ENCODE peak calls at places on chromosomes 5 and 9, in ten cellular contexts. One of them, this sample, is unnamed.

GRCh38 chr5:146580237-146580636 is 64.2 kb upstream of the GPR151 start:
- DNase-seq in fibroblast of the aortic adventitia: no peak
- DNase-seq in GM06990: no peak
- DNase-seq in WTC11: no peak
- DNase-seq in uterus: no peak
- DNase-seq in heart left ventricle: no peak
- DNase-seq in H9: no peak
- DNase-seq in astrocyte of the cerebellum: no peak
- DNase-seq in epithelial cell of proximal tubule: no peak
- DNase-seq in Calu3: no peak
- DNase-seq in this sample: no peak

GRCh38 chr5:150554857-150555256 is 46.9 kb downstream of the NDST1 start:
- DNase-seq in fibroblast of the aortic adventitia: no peak
- DNase-seq in GM06990: no peak
- DNase-seq in WTC11: no peak
- DNase-seq in uterus: no peak
- DNase-seq in heart left ventricle: no peak
- DNase-seq in H9: no peak
- DNase-seq in astrocyte of the cerebellum: no peak
- DNase-seq in epithelial cell of proximal tubule: no peak
- DNase-seq in Calu3: no peak
- DNase-seq in this sample: no peak

GRCh38 chr5:166596043-166596442 is 1695.4 kb upstream of the WWC1 start:
- DNase-seq in fibroblast of the aortic adventitia: no peak
- DNase-seq in GM06990: no peak
- DNase-seq in WTC11: no peak
- DNase-seq in uterus: no peak
- DNase-seq in heart left ventricle: no peak
- DNase-seq in H9: no peak
- DNase-seq in astrocyte of the cerebellum: no peak
- DNase-seq in epithelial cell of proximal tubule: no peak
- DNase-seq in Calu3: no peak
- DNase-seq in this sample: no peak

GRCh38 chr5:4698596-4698995 is 441.5 kb upstream of the ADAMTS16 start:
- DNase-seq in fibroblast of the aortic adventitia: no peak
- DNase-seq in GM06990: no peak
- DNase-seq in WTC11: no peak
- DNase-seq in uterus: no peak
- DNase-seq in heart left ventricle: no peak
- DNase-seq in H9: no peak
- DNase-seq in astrocyte of the cerebellum: no peak
- DNase-seq in epithelial cell of proximal tubule: no peak
- DNase-seq in Calu3: no peak
- DNase-seq in this sample: no peak

GRCh38 chr5:169099801-169100734 is 200.9 kb downstream of the SLIT3 start:
- DNase-seq in fibroblast of the aortic adventitia: peak
- DNase-seq in GM06990: no peak
- DNase-seq in WTC11: no peak
- DNase-seq in uterus: no peak
- DNase-seq in heart left ventricle: no peak
- DNase-seq in H9: no peak
- DNase-seq in astrocyte of the cerebellum: no peak
- DNase-seq in epithelial cell of proximal tubule: no peak
- DNase-seq in Calu3: no peak
- DNase-seq in this sample: no peak

GRCh38 chr5:38249286-38249685 is 9.1 kb upstream of the EGFLAM start:
- DNase-seq in fibroblast of the aortic adventitia: no peak
- DNase-seq in GM06990: no peak
- DNase-seq in WTC11: no peak
- DNase-seq in uterus: no peak
- DNase-seq in heart left ventricle: no peak
- DNase-seq in H9: no peak
- DNase-seq in astrocyte of the cerebellum: no peak
- DNase-seq in epithelial cell of proximal tubule: no peak
- DNase-seq in Calu3: no peak
- DNase-seq in this sample: no peak

GRCh38 chr9:134617246-134617645 is 24.4 kb upstream of the COL5A1 start:
- DNase-seq in fibroblast of the aortic adventitia: no peak
- DNase-seq in GM06990: no peak
- DNase-seq in WTC11: no peak
- DNase-seq in uterus: peak
- DNase-seq in heart left ventricle: peak
- DNase-seq in H9: peak
- DNase-seq in astrocyte of the cerebellum: no peak
- DNase-seq in epithelial cell of proximal tubule: no peak
- DNase-seq in Calu3: no peak
- DNase-seq in this sample: no peak

GRCh38 chr9:127567898-127568617 is 44.0 kb upstream of the STXBP1 start:
- DNase-seq in fibroblast of the aortic adventitia: no peak
- DNase-seq in GM06990: no peak
- DNase-seq in WTC11: peak
- DNase-seq in uterus: no peak
- DNase-seq in heart left ventricle: no peak
- DNase-seq in H9: peak
- DNase-seq in astrocyte of the cerebellum: no peak
- DNase-seq in epithelial cell of proximal tubule: no peak
- DNase-seq in Calu3: no peak
- DNase-seq in this sample: no peak

GRCh38 chr9:16848189-16848588 is 22.3 kb downstream of the BNC2 start:
- DNase-seq in fibroblast of the aortic adventitia: no peak
- DNase-seq in GM06990: no peak
- DNase-seq in WTC11: no peak
- DNase-seq in uterus: no peak
- DNase-seq in heart left ventricle: no peak
- DNase-seq in H9: no peak
- DNase-seq in astrocyte of the cerebellum: no peak
- DNase-seq in epithelial cell of proximal tubule: no peak
- DNase-seq in Calu3: no peak
- DNase-seq in this sample: no peak

GRCh38 chr9:20620658-20621552 is 1.4 kb downstream of the MLLT3 start:
- DNase-seq in fibroblast of the aortic adventitia: peak
- DNase-seq in GM06990: peak
- DNase-seq in WTC11: no peak
- DNase-seq in uterus: peak
- DNase-seq in heart left ventricle: peak
- DNase-seq in H9: peak
- DNase-seq in astrocyte of the cerebellum: no peak
- DNase-seq in epithelial cell of proximal tubule: no peak
- DNase-seq in Calu3: peak
- DNase-seq in this sample: no peak

GRCh38 chr5:65926893-65927292 is 518 bp downstream of the ERBIN start:
- DNase-seq in fibroblast of the aortic adventitia: peak
- DNase-seq in GM06990: no peak
- DNase-seq in WTC11: no peak
- DNase-seq in uterus: no peak
- DNase-seq in heart left ventricle: no peak
- DNase-seq in H9: no peak
- DNase-seq in astrocyte of the cerebellum: no peak
- DNase-seq in epithelial cell of proximal tubule: no peak
- DNase-seq in Calu3: no peak
- DNase-seq in this sample: no peak

GRCh38 chr5:135986891-135987401 is 32.2 kb upstream of the LECT2 start:
- DNase-seq in fibroblast of the aortic adventitia: peak
- DNase-seq in GM06990: no peak
- DNase-seq in WTC11: no peak
- DNase-seq in uterus: no peak
- DNase-seq in heart left ventricle: no peak
- DNase-seq in H9: no peak
- DNase-seq in astrocyte of the cerebellum: no peak
- DNase-seq in epithelial cell of proximal tubule: no peak
- DNase-seq in Calu3: no peak
- DNase-seq in this sample: no peak

GRCh38 chr9:36632892-36633291 is 60.2 kb downstream of the MELK start:
- DNase-seq in fibroblast of the aortic adventitia: peak
- DNase-seq in GM06990: no peak
- DNase-seq in WTC11: no peak
- DNase-seq in uterus: no peak
- DNase-seq in heart left ventricle: no peak
- DNase-seq in H9: no peak
- DNase-seq in astrocyte of the cerebellum: peak
- DNase-seq in epithelial cell of proximal tubule: no peak
- DNase-seq in Calu3: no peak
- DNase-seq in this sample: no peak

GRCh38 chr9:116152390-116152789 is 1.2 kb upstream of the PAPPA start:
- DNase-seq in fibroblast of the aortic adventitia: no peak
- DNase-seq in GM06990: no peak
- DNase-seq in WTC11: no peak
- DNase-seq in uterus: no peak
- DNase-seq in heart left ventricle: no peak
- DNase-seq in H9: no peak
- DNase-seq in astrocyte of the cerebellum: no peak
- DNase-seq in epithelial cell of proximal tubule: no peak
- DNase-seq in Calu3: no peak
- DNase-seq in this sample: no peak
- TF ChIP-seq CTCF in fibroblast of the aortic adventitia: peak
- TF ChIP-seq CTCF in GM06990: peak
- TF ChIP-seq CTCF in WTC11: no peak
- TF ChIP-seq CTCF in uterus: peak
- TF ChIP-seq CTCF in heart left ventricle: peak
- TF ChIP-seq CTCF in H9: peak
- TF ChIP-seq CTCF in astrocyte of the cerebellum: no peak
- TF ChIP-seq CTCF in epithelial cell of proximal tubule: peak
- TF ChIP-seq CTCF in Calu3: no peak
- TF ChIP-seq CTCF in this sample: peak

GRCh38 chr5:31855527-31855862 is 216.6 kb downstream of the PDZD2 start:
- DNase-seq in fibroblast of the aortic adventitia: no peak
- DNase-seq in GM06990: no peak
- DNase-seq in WTC11: no peak
- DNase-seq in uterus: no peak
- DNase-seq in heart left ventricle: no peak
- DNase-seq in H9: no peak
- DNase-seq in astrocyte of the cerebellum: no peak
- DNase-seq in epithelial cell of proximal tubule: no peak
- DNase-seq in Calu3: no peak
- DNase-seq in this sample: no peak

GRCh38 chr5:31854181-31854624 is 215.3 kb downstream of the PDZD2 start:
- DNase-seq in fibroblast of the aortic adventitia: peak
- DNase-seq in GM06990: no peak
- DNase-seq in WTC11: peak
- DNase-seq in uterus: peak
- DNase-seq in heart left ventricle: peak
- DNase-seq in H9: peak
- DNase-seq in astrocyte of the cerebellum: peak
- DNase-seq in epithelial cell of proximal tubule: peak
- DNase-seq in Calu3: peak
- DNase-seq in this sample: no peak

GRCh38 chr5:31851290-31851689 is 212.4 kb downstream of the PDZD2 start:
- DNase-seq in fibroblast of the aortic adventitia: no peak
- DNase-seq in GM06990: no peak
- DNase-seq in WTC11: no peak
- DNase-seq in uterus: no peak
- DNase-seq in heart left ventricle: no peak
- DNase-seq in H9: no peak
- DNase-seq in astrocyte of the cerebellum: no peak
- DNase-seq in epithelial cell of proximal tubule: no peak
- DNase-seq in Calu3: no peak
- DNase-seq in this sample: no peak

GRCh38 chr5:31853398-31854135 is 214.6 kb downstream of the PDZD2 start:
- DNase-seq in fibroblast of the aortic adventitia: no peak
- DNase-seq in GM06990: no peak
- DNase-seq in WTC11: no peak
- DNase-seq in uterus: no peak
- DNase-seq in heart left ventricle: no peak
- DNase-seq in H9: no peak
- DNase-seq in astrocyte of the cerebellum: peak
- DNase-seq in epithelial cell of proximal tubule: no peak
- DNase-seq in Calu3: no peak
- DNase-seq in this sample: no peak

GRCh38 chr5:31854625-31855526 is 215.9 kb downstream of the PDZD2 start:
- DNase-seq in fibroblast of the aortic adventitia: peak
- DNase-seq in GM06990: no peak
- DNase-seq in WTC11: peak
- DNase-seq in uterus: peak
- DNase-seq in heart left ventricle: peak
- DNase-seq in H9: peak
- DNase-seq in astrocyte of the cerebellum: no peak
- DNase-seq in epithelial cell of proximal tubule: no peak
- DNase-seq in Calu3: peak
- DNase-seq in this sample: peak
- TF ChIP-seq CTCF in fibroblast of the aortic adventitia: no peak
- TF ChIP-seq CTCF in GM06990: no peak
- TF ChIP-seq CTCF in WTC11: no peak
- TF ChIP-seq CTCF in uterus: peak
- TF ChIP-seq CTCF in heart left ventricle: peak
- TF ChIP-seq CTCF in H9: peak
- TF ChIP-seq CTCF in astrocyte of the cerebellum: peak
- TF ChIP-seq CTCF in epithelial cell of proximal tubule: peak
- TF ChIP-seq CTCF in Calu3: no peak
- TF ChIP-seq CTCF in this sample: peak

GRCh38 chr5:45604092-45604491 is 92.1 kb downstream of the HCN1 start:
- DNase-seq in fibroblast of the aortic adventitia: no peak
- DNase-seq in GM06990: no peak
- DNase-seq in WTC11: no peak
- DNase-seq in uterus: no peak
- DNase-seq in heart left ventricle: no peak
- DNase-seq in H9: no peak
- DNase-seq in astrocyte of the cerebellum: no peak
- DNase-seq in epithelial cell of proximal tubule: no peak
- DNase-seq in Calu3: no peak
- DNase-seq in this sample: no peak
- TF ChIP-seq CTCF in fibroblast of the aortic adventitia: no peak
- TF ChIP-seq CTCF in GM06990: no peak
- TF ChIP-seq CTCF in WTC11: no peak
- TF ChIP-seq CTCF in uterus: no peak
- TF ChIP-seq CTCF in heart left ventricle: no peak
- TF ChIP-seq CTCF in H9: no peak
- TF ChIP-seq CTCF in astrocyte of the cerebellum: no peak
- TF ChIP-seq CTCF in epithelial cell of proximal tubule: no peak
- TF ChIP-seq CTCF in Calu3: no peak
- TF ChIP-seq CTCF in this sample: no peak

GRCh38 chr5:1010641-1011046 is 2.0 kb downstream of the NKD2 start:
- DNase-seq in fibroblast of the aortic adventitia: no peak
- DNase-seq in GM06990: no peak
- DNase-seq in WTC11: peak
- DNase-seq in uterus: no peak
- DNase-seq in heart left ventricle: peak
- DNase-seq in H9: no peak
- DNase-seq in astrocyte of the cerebellum: no peak
- DNase-seq in epithelial cell of proximal tubule: no peak
- DNase-seq in Calu3: no peak
- DNase-seq in this sample: no peak

GRCh38 chr5:1008451-1009358 is at the start of gene NKD2:
- DNase-seq in fibroblast of the aortic adventitia: no peak
- DNase-seq in GM06990: peak
- DNase-seq in WTC11: peak
- DNase-seq in uterus: peak
- DNase-seq in heart left ventricle: peak
- DNase-seq in H9: no peak
- DNase-seq in astrocyte of the cerebellum: no peak
- DNase-seq in epithelial cell of proximal tubule: no peak
- DNase-seq in Calu3: peak
- DNase-seq in this sample: peak

GRCh38 chr5:1011226-1011631 is 2.6 kb downstream of the NKD2 start:
- DNase-seq in fibroblast of the aortic adventitia: no peak
- DNase-seq in GM06990: no peak
- DNase-seq in WTC11: peak
- DNase-seq in uterus: no peak
- DNase-seq in heart left ventricle: peak
- DNase-seq in H9: peak
- DNase-seq in astrocyte of the cerebellum: no peak
- DNase-seq in epithelial cell of proximal tubule: no peak
- DNase-seq in Calu3: peak
- DNase-seq in this sample: peak

GRCh38 chr5:1009359-1010180 is 968 bp downstream of the NKD2 start:
- DNase-seq in fibroblast of the aortic adventitia: no peak
- DNase-seq in GM06990: no peak
- DNase-seq in WTC11: peak
- DNase-seq in uterus: peak
- DNase-seq in heart left ventricle: peak
- DNase-seq in H9: no peak
- DNase-seq in astrocyte of the cerebellum: no peak
- DNase-seq in epithelial cell of proximal tubule: no peak
- DNase-seq in Calu3: no peak
- DNase-seq in this sample: no peak

GRCh38 chr5:1010181-1010510 is 1.5 kb downstream of the NKD2 start:
- DNase-seq in fibroblast of the aortic adventitia: no peak
- DNase-seq in GM06990: no peak
- DNase-seq in WTC11: no peak
- DNase-seq in uterus: no peak
- DNase-seq in heart left ventricle: peak
- DNase-seq in H9: no peak
- DNase-seq in astrocyte of the cerebellum: no peak
- DNase-seq in epithelial cell of proximal tubule: no peak
- DNase-seq in Calu3: no peak
- DNase-seq in this sample: no peak
- TF ChIP-seq CTCF in fibroblast of the aortic adventitia: peak
- TF ChIP-seq CTCF in GM06990: no peak
- TF ChIP-seq CTCF in WTC11: no peak
- TF ChIP-seq CTCF in uterus: no peak
- TF ChIP-seq CTCF in heart left ventricle: no peak
- TF ChIP-seq CTCF in H9: no peak
- TF ChIP-seq CTCF in astrocyte of the cerebellum: no peak
- TF ChIP-seq CTCF in epithelial cell of proximal tubule: peak
- TF ChIP-seq CTCF in Calu3: no peak
- TF ChIP-seq CTCF in this sample: no peak

This sample was measured in D721Med.